ENCODE peak calls at places on chromosomes 11 and 22, in four cellular contexts. Q is endothelial cell, F is WTC11, R is progenitor cell of endocrine pancreas. T is an unnamed sample.

GRCh38 chr11:8719260-8720190 is 36.9 kb downstream of the RPL27A start:
- DNase-seq in Q (no peak), F (no peak), R (no peak), T (no peak)

GRCh38 chr22:47113880-47114415 is 351.5 kb downstream of the TBC1D22A start:
- DNase-seq in Q (no peak), F (no peak), R (no peak), T (no peak)

GRCh38 chr11:45185228-45185729 is 38.8 kb downstream of the PRDM11 start:
- DNase-seq in Q (no peak), F (no peak), R (no peak), T (no peak)

GRCh38 chr22:38757464-38757757 is 1.6 kb upstream of the SUN2 start:
- DNase-seq in Q (no peak), F (no peak), R (no peak), T (no peak)

GRCh38 chr22:19540394-19540793 is 16.2 kb upstream of the CLDN5 start:
- DNase-seq in Q (no peak), F (no peak), R (no peak), T (no peak)

GRCh38 chr11:30488304-30488998 is 97.7 kb downstream of the MPPED2 start:
- DNase-seq in Q (no peak), F (no peak), R (no peak), T (no peak)

GRCh38 chr11:61888043-61888442 is 3.3 kb downstream of the FADS3 start:
- DNase-seq in Q (no peak), F (no peak), R (no peak), T (no peak)

GRCh38 chr22:46443850-46444389 is 93.5 kb downstream of the CELSR1 start:
- DNase-seq in Q (no peak), F (no peak), R (no peak), T (no peak)

GRCh38 chr11:1421291-1421690 is 31.6 kb downstream of the BRSK2 start:
- DNase-seq in Q (no peak), F (no peak), R (no peak), T (no peak)

GRCh38 chr11:37571248-37571647 is 973.2 kb upstream of the RAG2 start:
- DNase-seq in Q (no peak), F (no peak), R (no peak), T (no peak)

GRCh38 chr11:77205467-77206263 is 77.6 kb downstream of the MYO7A start:
- DNase-seq in Q (peak), F (peak), R (no peak), T (no peak)

GRCh38 chr11:2383823-2384722 is 7.0 kb downstream of the CD81 start:
- DNase-seq in Q (no peak), F (peak), R (no peak), T (no peak)

GRCh38 chr11:131748146-131749050 is 378.0 kb downstream of the NTM start:
- DNase-seq in Q (peak), F (peak), R (peak), T (no peak)

GRCh38 chr22:43560651-43561050 is 148.8 kb downstream of the MPPED1 start:
- DNase-seq in Q (no peak), F (no peak), R (no peak), T (no peak)

GRCh38 chr11:44894217-44894617 is 56.5 kb downstream of the TP53I11 start:
- DNase-seq in Q (peak), F (peak), R (peak), T (no peak)

GRCh38 chr11:83249972-83250593 is 36.1 kb downstream of the CCDC90B start:
- DNase-seq in Q (no peak), F (no peak), R (no peak), T (no peak)

GRCh38 chr22:46798366-46799057 is 36.1 kb downstream of the TBC1D22A start:
- DNase-seq in Q (peak), F (peak), R (peak), T (peak)

GRCh38 chr11:59463176-59463575 is 6.4 kb downstream of the OR4D6 start:
- DNase-seq in Q (no peak), F (no peak), R (no peak), T (no peak)

GRCh38 chr11:40338739-40339138 is 1120.7 kb downstream of the LRRC4C start:
- DNase-seq in Q (no peak), F (no peak), R (no peak), T (no peak)

T was measured in iPS DF 19.7.